ENCODE peak calls at places on chromosomes 5 and 9, in nine cellular contexts. E, S, M, G, A, B, H, V and N are unnamed samples.

GRCh38 chr5:82351754-82352145 is 73.6 kb upstream of the RPS23 start:
- DNase-seq in E (no peak), S (no peak), M (peak; percentile 75), G (peak; percentile 89), A (no peak), B (no peak), H (peak; percentile 69), V (no peak), N (no peak)

GRCh38 chr5:76582252-76583162 is 40.7 kb downstream of the F2RL2 start:
- DNase-seq in E (no peak), S (no peak), M (peak; percentile 17), G (peak; percentile 77), A (no peak), B (no peak), H (peak; percentile 6), V (no peak), N (no peak)

GRCh38 chr5:34866989-34867471 is 28.1 kb downstream of the TTC23L start:
- DNase-seq in E (no peak), S (no peak), M (peak; percentile 30), G (no peak), A (no peak), B (no peak), H (no peak), V (peak; percentile 20), N (no peak)

GRCh38 chr5:164319161-164319560 is 813.7 kb downstream of the MAT2B start:
- DNase-seq in E (no peak), S (no peak), M (no peak), G (no peak), A (no peak), B (no peak), H (no peak), V (no peak), N (no peak)

GRCh38 chr9:2292733-2293132 is 277.6 kb downstream of the SMARCA2 start:
- DNase-seq in E (no peak), S (no peak), M (no peak), G (no peak), A (no peak), B (no peak), H (no peak), V (no peak), N (no peak)

GRCh38 chr9:121714075-121714705 is 62.8 kb downstream of the DAB2IP start:
- DNase-seq in E (no peak), S (no peak), M (no peak), G (no peak), A (no peak), B (no peak), H (no peak), V (no peak), N (no peak)

GRCh38 chr9:14715102-14715501 is 7.4 kb downstream of the CER1 start:
- DNase-seq in E (no peak), S (no peak), M (no peak), G (no peak), A (no peak), B (no peak), H (no peak), V (no peak), N (no peak)

GRCh38 chr5:126544087-126544740 is 50.8 kb downstream of the ALDH7A1 start:
- DNase-seq in E (peak; percentile 40), S (no peak), M (peak; percentile 58), G (peak; percentile 44), A (no peak), B (peak; percentile 43), H (peak; percentile 25), V (no peak), N (no peak)

GRCh38 chr9:133848471-133848870 is 110.3 kb upstream of the SARDH start:
- DNase-seq in E (no peak), S (no peak), M (no peak), G (no peak), A (no peak), B (no peak), H (no peak), V (no peak), N (no peak)

GRCh38 chr5:179794575-179794974 is 789 bp downstream of the LTC4S start:
- DNase-seq in E (no peak), S (no peak), M (no peak), G (no peak), A (no peak), B (no peak), H (no peak), V (no peak), N (peak; percentile 19)

GRCh38 chr9:133615101-133615896 is 6.1 kb upstream of the FAM163B start:
- DNase-seq in E (no peak), S (no peak), M (no peak), G (no peak), A (no peak), B (no peak), H (no peak), V (no peak), N (peak; percentile 50)

GRCh38 chr5:172699999-172700685 is 59.1 kb downstream of the NEURL1B start:
- DNase-seq in E (no peak), S (no peak), M (peak; percentile 67), G (no peak), A (peak; percentile 37), B (peak; percentile 83), H (no peak), V (no peak), N (no peak)

GRCh38 chr5:149288437-149288836 is 16.8 kb downstream of the AFAP1L1 start:
- DNase-seq in E (no peak), S (no peak), M (no peak), G (no peak), A (no peak), B (no peak), H (no peak), V (no peak), N (no peak)
- TF ChIP-seq CTCF in E (no peak), S (no peak), M (no peak), G (no peak), A (no peak), B (no peak), H (no peak), V (no peak), N (no peak)

GRCh38 chr5:16855475-16855874 is 80.6 kb downstream of the MYO10 start:
- DNase-seq in E (peak; percentile 39), S (no peak), M (no peak), G (peak; percentile 38), A (no peak), B (no peak), H (no peak), V (no peak), N (no peak)

GRCh38 chr5:16854351-16854750 is 81.7 kb downstream of the MYO10 start:
- DNase-seq in E (no peak), S (no peak), M (no peak), G (no peak), A (no peak), B (no peak), H (no peak), V (no peak), N (no peak)

GRCh38 chr5:16849821-16850220 is 86.3 kb downstream of the MYO10 start:
- DNase-seq in E (no peak), S (no peak), M (no peak), G (no peak), A (no peak), B (no peak), H (no peak), V (no peak), N (no peak)

GRCh38 chr5:16853511-16853910 is 82.6 kb downstream of the MYO10 start:
- DNase-seq in E (no peak), S (no peak), M (no peak), G (no peak), A (no peak), B (no peak), H (no peak), V (no peak), N (no peak)

DNA sequence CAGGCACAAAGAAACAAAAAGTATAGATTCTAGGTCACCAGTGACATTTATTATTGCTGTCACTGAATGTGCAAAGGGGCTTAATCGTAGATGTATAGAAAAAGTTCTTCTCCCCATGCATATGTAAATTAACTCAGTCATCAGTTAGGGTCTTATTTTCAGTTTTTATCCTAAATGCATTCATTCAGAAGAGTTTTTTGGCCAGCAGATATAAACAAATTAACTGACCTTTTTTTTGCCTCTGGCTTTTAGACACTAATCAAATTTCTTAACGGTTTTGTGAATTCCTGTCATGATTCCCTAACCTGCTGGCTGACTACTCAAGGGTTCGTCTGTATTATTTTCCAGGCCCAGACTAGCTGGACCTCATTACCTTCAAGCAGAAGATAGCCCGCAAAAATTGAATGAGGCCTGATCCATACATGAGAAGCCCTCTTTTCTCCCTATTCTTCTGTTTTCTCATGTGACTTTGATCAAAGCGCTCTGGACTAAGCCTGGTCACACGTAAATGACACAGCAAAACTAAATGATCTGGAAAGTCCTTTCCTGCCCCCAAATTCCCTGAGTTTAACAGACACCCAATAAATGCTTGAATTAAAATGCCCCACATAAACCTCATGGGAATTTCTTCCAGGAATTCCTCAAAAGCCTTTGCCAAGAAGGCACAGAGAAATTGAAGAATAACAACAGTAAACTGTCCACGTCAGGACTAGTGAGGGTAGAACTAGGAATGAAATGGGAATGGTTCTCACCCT is 83.7 kb downstream of the MYO10 start:
- DNase-seq in E (no peak), S (no peak), M (no peak), G (no peak), A (no peak), B (no peak), H (no peak), V (no peak), N (no peak)
- H3K4me1 ChIP-seq in E (peaks cover 40% of the 10 kb centered on the region), S (peaks cover 28% of the 10 kb centered on the region), M (peaks cover 9% of the 10 kb centered on the region), G (peaks cover 17% of the 10 kb centered on the region), A (no peaks in the 10 kb centered on the region), B (no peaks in the 10 kb centered on the region), H (peaks cover 7% of the 10 kb centered on the region), V (no peaks in the 10 kb centered on the region), N (peaks cover 7% of the 10 kb centered on the region)

GRCh38 chr5:32264954-32265572 is 47.7 kb downstream of the MTMR12 start:
- DNase-seq in E (no peak), S (no peak), M (no peak), G (no peak), A (no peak), B (no peak), H (no peak), V (no peak), N (no peak)
- H3K27ac ChIP-seq in E (no peak overlapping the region), S (no peak overlapping the region), M (no peak overlapping the region), G (no peak overlapping the region), A (no peak overlapping the region), B (no peak overlapping the region), H (no peak overlapping the region), V (no peak overlapping the region), N (no peak overlapping the region)

GRCh38 chr5:97164846-97165245 is 18.2 kb downstream of the RIOK2 start:
- DNase-seq in E (no peak), S (no peak), M (no peak), G (peak; percentile 50), A (no peak), B (no peak), H (peak; percentile 32), V (no peak), N (no peak)

GRCh38 chr5:97167435-97167834 is 15.6 kb downstream of the RIOK2 start:
- DNase-seq in E (no peak), S (no peak), M (no peak), G (no peak), A (no peak), B (no peak), H (no peak), V (no peak), N (no peak)

GRCh38 chr5:97163790-97164285 is 19.2 kb downstream of the RIOK2 start:
- DNase-seq in E (no peak), S (no peak), M (no peak), G (no peak), A (no peak), B (no peak), H (no peak), V (no peak), N (no peak)

GRCh38 chr5:97163360-97163764 is 19.7 kb downstream of the RIOK2 start:
- DNase-seq in E (no peak), S (no peak), M (no peak), G (peak; percentile 30), A (no peak), B (no peak), H (no peak), V (no peak), N (no peak)

GRCh38 chr5:97165726-97166125 is 17.3 kb downstream of the RIOK2 start:
- DNase-seq in E (no peak), S (no peak), M (peak; percentile 40), G (no peak), A (no peak), B (no peak), H (no peak), V (no peak), N (no peak)
- TF ChIP-seq CTCF in E (no peak), S (no peak), M (no peak), G (no peak), A (no peak), B (no peak), H (no peak), V (no peak), N (no peak)